ENCODE peak calls at places on chromosomes 12 and 14, in six cellular contexts. R, N, Q, A, L and G are unnamed samples.

GRCh38 chr12:65209655-65210043 is 40.3 kb downstream of the LEMD3 start:
- DNase-seq in R (no peak), N (no peak), Q (peak), A (no peak), L (no peak), G (no peak)

GRCh38 chr14:29176876-29177275 is 410.3 kb downstream of the FOXG1 start:
- DNase-seq in R (no peak), N (no peak), Q (no peak), A (no peak), L (no peak), G (no peak)

GRCh38 chr12:91383106-91383505 is 200.5 kb upstream of the DCN start:
- DNase-seq in R (no peak), N (no peak), Q (no peak), A (no peak), L (peak), G (no peak)

GRCh38 chr14:73173092-73173735 is 36.9 kb downstream of the PSEN1 start:
- DNase-seq in R (no peak), N (no peak), Q (no peak), A (peak), L (peak), G (peak)

GRCh38 chr12:98644433-98644711 is 216 bp downstream of the IKBIP start:
- DNase-seq in R (peak), N (no peak), Q (no peak), A (no peak), L (no peak), G (no peak)

GRCh38 chr14:55838529-55839052 is 258.6 kb downstream of the KTN1 start:
- DNase-seq in R (no peak), N (no peak), Q (no peak), A (no peak), L (no peak), G (no peak)

GRCh38 chr12:14473707-14474287 is 93.9 kb downstream of the PLBD1 start:
- DNase-seq in R (no peak), N (no peak), Q (no peak), A (peak), L (peak), G (no peak)

GRCh38 chr12:9064201-9064814 is 51.4 kb downstream of the A2M start:
- DNase-seq in R (peak), N (peak), Q (peak), A (peak), L (peak), G (no peak)

GRCh38 chr14:22580604-22581003 is 8.4 kb downstream of the DAD1 start:
- DNase-seq in R (no peak), N (no peak), Q (no peak), A (no peak), L (no peak), G (no peak)

GRCh38 chr12:78795934-78796445 is 68.6 kb upstream of the SYT1 start:
- DNase-seq in R (no peak), N (no peak), Q (no peak), A (no peak), L (no peak), G (no peak)

GRCh38 chr14:102408729-102409128 is 46.0 kb downstream of the TECPR2 start:
- DNase-seq in R (no peak), N (no peak), Q (no peak), A (no peak), L (no peak), G (no peak)

GRCh38 chr14:67943947-67944346 is 124.4 kb downstream of the RAD51B start:
- DNase-seq in R (peak), N (peak), Q (peak), A (peak), L (peak), G (peak)

GRCh38 chr12:8913702-8914032 is 642 bp upstream of the PHC1 start:
- DNase-seq in R (no peak), N (no peak), Q (no peak), A (peak), L (no peak), G (no peak)

GRCh38 chr12:124422142-124422569 is 127.3 kb downstream of the RFLNA start:
- DNase-seq in R (no peak), N (peak), Q (no peak), A (no peak), L (no peak), G (no peak)

GRCh38 chr14:89750206-89750867 is 204.2 kb downstream of the EFCAB11 start:
- DNase-seq in R (no peak), N (no peak), Q (no peak), A (peak), L (peak), G (no peak)

GRCh38 chr12:112370868-112371510 is 11.2 kb downstream of the HECTD4 start:
- DNase-seq in R (no peak), N (no peak), Q (no peak), A (no peak), L (no peak), G (no peak)

GRCh38 chr12:93243689-93244513 is 133.8 kb upstream of the NUDT4 start:
- DNase-seq in R (no peak), N (no peak), Q (peak), A (peak), L (peak), G (peak)

GRCh38 chr14:61476737-61477410 is 155.5 kb downstream of the PRKCH start:
- DNase-seq in R (no peak), N (no peak), Q (peak), A (peak), L (peak), G (peak)

GRCh38 chr14:81269979-81270375 is 49.2 kb upstream of the GTF2A1 start:
- DNase-seq in R (no peak), N (no peak), Q (no peak), A (no peak), L (no peak), G (no peak)

GRCh38 chr14:23562822-23563472 is 4.6 kb downstream of the AP1G2 start:
- DNase-seq in R (peak), N (peak), Q (no peak), A (peak), L (peak), G (no peak)

GRCh38 chr12:57461326-57461903 is 1.8 kb downstream of the GLI1 start:
- DNase-seq in R (peak), N (peak), Q (no peak), A (peak), L (peak), G (no peak)

GRCh38 chr14:100784523-100785337 is 41.2 kb upstream of the MEG3 start:
- DNase-seq in R (no peak), N (no peak), Q (no peak), A (no peak), L (no peak), G (no peak)

GRCh38 chr12:1573960-1574862 is 20.2 kb downstream of the FBXL14 start:
- DNase-seq in R (no peak), N (no peak), Q (no peak), A (no peak), L (no peak), G (no peak)

GRCh38 chr12:75086086-75087038 is 123.3 kb downstream of the KCNC2 start:
- DNase-seq in R (no peak), N (no peak), Q (no peak), A (peak), L (no peak), G (no peak)

GRCh38 chr12:75087656-75088055 is 122.0 kb downstream of the KCNC2 start:
- DNase-seq in R (peak), N (no peak), Q (no peak), A (no peak), L (no peak), G (no peak)
- TF ChIP-seq CTCF in R (no peak), N (no peak), Q (no peak), A (no peak), L (no peak), G (peak)

GRCh38 chr12:16863742-16864141 is 257.8 kb upstream of the LMO3 start:
- DNase-seq in R (no peak), N (no peak), Q (no peak), A (no peak), L (no peak), G (no peak)
- TF ChIP-seq CTCF in R (no peak), N (no peak), Q (no peak), A (no peak), L (no peak), G (no peak)

GRCh38 chr14:104754213-104754851 is 1.4 kb downstream of the SIVA1 start:
- DNase-seq in R (no peak), N (no peak), Q (no peak), A (no peak), L (no peak), G (no peak)

GRCh38 chr14:104751539-104752337 is 1.2 kb upstream of the SIVA1 start:
- DNase-seq in R (no peak), N (peak), Q (no peak), A (no peak), L (no peak), G (no peak)

GRCh38 chr14:104752338-104752734 is 611 bp upstream of the SIVA1 start:
- DNase-seq in R (no peak), N (no peak), Q (no peak), A (no peak), L (no peak), G (no peak)

GRCh38 chr14:104752735-104753527 is at the start of gene SIVA1:
- DNase-seq in R (peak), N (peak), Q (peak), A (peak), L (peak), G (peak)

GRCh38 chr14:104753528-104754212 is 723 bp downstream of the SIVA1 start:
- DNase-seq in R (no peak), N (no peak), Q (no peak), A (no peak), L (no peak), G (no peak)
- TF ChIP-seq CTCF in R (no peak), N (no peak), Q (no peak), A (no peak), L (no peak), G (no peak)

GRCh38 chr14:94636744-94637412 is 24.7 kb downstream of the SERPINA3 start:
- DNase-seq in R (no peak), N (no peak), Q (no peak), A (peak), L (peak), G (no peak)
- TF ChIP-seq CTCF in R (no peak), N (no peak), Q (no peak), A (peak), L (peak), G (no peak)

DNA sequence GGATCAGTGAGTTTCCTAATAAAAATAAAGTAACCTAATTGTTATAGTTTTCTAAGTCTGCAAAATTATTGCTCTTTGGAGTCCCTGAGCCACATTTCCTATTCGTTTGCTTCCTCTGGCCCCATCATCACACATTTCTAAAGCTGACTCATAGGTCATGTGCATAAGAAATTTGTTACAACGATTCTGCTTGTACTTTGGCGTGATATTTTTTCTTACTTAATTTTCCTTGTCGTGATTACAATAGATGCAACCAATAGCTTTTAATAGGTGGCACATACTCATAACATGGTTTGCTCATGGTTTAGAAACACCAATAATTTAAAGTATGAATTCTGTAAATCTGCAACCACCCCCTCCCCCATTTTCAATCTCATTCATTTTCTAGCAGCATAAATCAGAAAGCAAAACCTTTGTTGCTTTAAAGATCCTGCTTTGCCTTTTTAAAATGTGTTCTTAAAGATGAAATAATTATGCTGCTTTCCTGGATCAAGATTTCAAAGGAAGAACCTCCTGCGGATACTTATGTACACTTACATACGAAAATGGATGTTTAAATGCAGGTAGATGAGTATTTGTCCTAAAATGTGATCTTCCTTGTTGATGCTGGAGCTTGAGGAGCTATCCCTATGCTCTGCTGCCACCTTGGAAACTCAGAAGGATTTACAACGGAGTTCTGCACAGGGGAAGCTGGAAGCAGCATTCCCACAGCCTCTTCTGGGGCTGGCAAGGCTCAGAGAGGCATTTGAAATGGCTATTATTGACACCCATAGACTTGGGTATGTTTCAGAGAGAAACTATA is 1.7 kb upstream of the FLRT2 start:
- DNase-seq in R (peak), N (peak), Q (no peak), A (peak), L (peak), G (peak)
- TF ChIP-seq CTCF in R (peak), N (peak), Q (no peak), A (peak), L (peak), G (peak)

DNA sequence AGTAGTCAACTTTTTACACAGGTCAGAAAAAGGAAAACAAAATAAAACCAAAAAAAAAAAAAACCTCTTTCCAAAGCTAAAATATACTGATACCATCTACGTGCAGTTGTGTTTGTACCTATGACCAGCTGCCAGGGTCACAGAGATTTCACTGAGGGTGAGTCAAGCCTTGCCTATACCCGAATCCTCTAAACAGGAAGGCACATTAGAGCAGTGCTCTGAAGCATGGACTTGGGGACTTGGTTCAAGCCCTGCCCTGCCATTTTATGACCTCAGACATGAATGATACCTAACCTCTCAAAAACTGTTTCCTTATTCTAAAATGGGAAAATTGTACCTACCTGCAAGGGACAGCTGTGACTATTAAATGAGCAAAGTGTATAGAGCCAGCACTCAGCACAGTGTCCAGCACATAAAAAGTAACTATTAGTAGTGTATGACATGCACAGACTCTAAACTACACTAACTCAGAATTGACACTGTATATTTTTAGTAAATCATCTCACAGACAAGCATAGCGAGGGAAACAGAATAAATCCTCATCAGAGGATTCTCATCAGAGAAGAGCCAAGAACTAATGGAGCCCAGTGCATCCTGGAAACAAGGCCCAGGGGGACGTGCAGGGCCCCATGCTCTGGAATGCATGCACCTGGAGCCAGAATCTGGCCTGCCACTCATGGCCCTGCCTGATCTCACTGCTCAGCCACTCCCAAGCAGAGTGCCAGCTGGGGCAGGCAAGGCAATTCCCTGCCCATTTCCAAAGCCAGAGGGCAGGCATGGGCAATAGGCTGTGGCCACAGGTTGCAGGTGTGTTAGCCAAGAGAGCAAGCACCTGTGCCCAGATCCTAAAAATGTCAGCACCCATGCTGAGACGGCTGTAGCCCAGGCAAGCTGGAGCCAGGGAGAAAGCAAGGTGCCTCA is 57.0 kb downstream of the NT5DC3 start:
- DNase-seq in R (no peak), N (no peak), Q (no peak), A (no peak), L (no peak), G (no peak)
- TF ChIP-seq CTCF in R (no peak), N (no peak), Q (no peak), A (no peak), L (no peak), G (peak)

GRCh38 chr12:51374856-51375255 is 16.4 kb downstream of the GALNT6 start:
- DNase-seq in R (no peak), N (no peak), Q (no peak), A (peak), L (no peak), G (no peak)
- TF ChIP-seq CTCF in R (no peak), N (no peak), Q (no peak), A (no peak), L (no peak), G (no peak)